ENCODE peak calls at places on chromosomes 6 and 20, in five cellular contexts. W is skeletal muscle cell; X is naive thymus-derived CD8-positive, alpha-beta T cell; H is stromal cell of bone marrow; F is GM12865. O is an unnamed sample.

GRCh38 chr6:88008411-88008810 is 39.2 kb upstream of the SPACA1 start:
- DNase-seq in W (no peak), X (no peak), H (no peak), F (no peak), O (peak; percentile 13)

GRCh38 chr6:139654888-139655782 is 280.7 kb upstream of the CITED2 start:
- DNase-seq in W (no peak), X (no peak), H (no peak), F (no peak), O (no peak)

GRCh38 chr6:11277275-11278206 is 45.1 kb upstream of the NEDD9 start:
- DNase-seq in W (peak; percentile 73), X (no peak), H (no peak), F (peak; percentile 88), O (peak; percentile 77)

GRCh38 chr6:167794386-167795157 is 32.1 kb upstream of the AFDN start:
- DNase-seq in W (no peak), X (no peak), H (no peak), F (no peak), O (no peak)

GRCh38 chr6:76631641-76632040 is 559.2 kb upstream of the IMPG1 start:
- DNase-seq in W (no peak), X (no peak), H (no peak), F (no peak), O (no peak)

GRCh38 chr6:12208190-12208589 is 82.0 kb upstream of the EDN1 start:
- DNase-seq in W (no peak), X (no peak), H (no peak), F (no peak), O (peak; percentile 79)

GRCh38 chr6:56091159-56091869 is 156.1 kb downstream of the COL21A1 start:
- DNase-seq in W (peak; percentile 83), X (no peak), H (peak; percentile 83), F (no peak), O (peak; percentile 92)

GRCh38 chr6:15232836-15233510 is 12.9 kb upstream of the JARID2 start:
- DNase-seq in W (no peak), X (no peak), H (no peak), F (no peak), O (no peak)

GRCh38 chr20:3158968-3159431 is 665 bp downstream of the FASTKD5 start:
- DNase-seq in W (no peak), X (no peak), H (no peak), F (peak; percentile 43), O (peak; percentile 33)

GRCh38 chr6:34517966-34518365 is 38.2 kb downstream of the SPDEF start:
- DNase-seq in W (no peak), X (no peak), H (no peak), F (no peak), O (no peak)

GRCh38 chr6:25942561-25943147 is 12.2 kb upstream of the SLC17A2 start:
- DNase-seq in W (no peak), X (no peak), H (peak; percentile 43), F (peak; percentile 60), O (peak; percentile 73)

GRCh38 chr6:138372711-138373463 is 4.8 kb upstream of the SMIM28 start:
- DNase-seq in W (no peak), X (no peak), H (no peak), F (no peak), O (peak; percentile 74)

GRCh38 chr6:140202964-140203363 is 828.5 kb upstream of the CITED2 start:
- DNase-seq in W (no peak), X (no peak), H (no peak), F (no peak), O (no peak)

GRCh38 chr20:37235065-37235464 is 26.5 kb downstream of the GHRH start:
- DNase-seq in W (no peak), X (no peak), H (no peak), F (no peak), O (no peak)

GRCh38 chr6:165178056-165178455 is 131.3 kb downstream of the C6orf118 start:
- DNase-seq in W (no peak), X (no peak), H (no peak), F (no peak), O (no peak)

GRCh38 chr6:85364354-85364753 is 85.5 kb upstream of the NT5E start:
- DNase-seq in W (peak; percentile 34), X (no peak), H (peak; percentile 67), F (peak; percentile 48), O (peak; percentile 15)

GRCh38 chr6:143027058-143027457 is 33.6 kb upstream of the AIG1 start:
- DNase-seq in W (no peak), X (peak; percentile 64), H (no peak), F (peak; percentile 64), O (peak; percentile 51)

GRCh38 chr6:53532061-53532797 is 12.7 kb downstream of the GCLC start:
- DNase-seq in W (no peak), X (no peak), H (no peak), F (no peak), O (no peak)

GRCh38 chr20:4091332-4092135 is 76.2 kb upstream of the RNF24 start:
- DNase-seq in W (peak; percentile 93), X (no peak), H (no peak), F (peak; percentile 46), O (peak; percentile 72)

GRCh38 chr6:121851056-121851455 is 415.6 kb downstream of the GJA1 start:
- DNase-seq in W (no peak), X (no peak), H (no peak), F (no peak), O (peak; percentile 42)

GRCh38 chr6:3756516-3757010 is 5.0 kb upstream of the PXDC1 start:
- DNase-seq in W (no peak), X (no peak), H (no peak), F (no peak), O (no peak)

GRCh38 chr6:169827372-169827771 is 76.0 kb downstream of the ERMARD start:
- DNase-seq in W (no peak), X (no peak), H (no peak), F (no peak), O (no peak)

GRCh38 chr6:150711584-150712501 is 112.2 kb downstream of the PLEKHG1 start:
- DNase-seq in W (no peak), X (no peak), H (no peak), F (no peak), O (no peak)

GRCh38 chr6:38264605-38265004 is 375.1 kb downstream of the BTBD9 start:
- DNase-seq in W (no peak), X (no peak), H (no peak), F (no peak), O (no peak)

GRCh38 chr6:44131880-44132279 is 4.5 kb downstream of the TMEM63B start:
- DNase-seq in W (no peak), X (peak; percentile 30), H (no peak), F (no peak), O (no peak)

GRCh38 chr20:34880095-34880680 is 3.8 kb downstream of the ACSS2 start:
- DNase-seq in W (no peak), X (no peak), H (no peak), F (no peak), O (peak; percentile 27)

GRCh38 chr6:7311171-7311570 is 1.8 kb downstream of the SSR1 start:
- DNase-seq in W (no peak), X (no peak), H (no peak), F (no peak), O (no peak)

O was measured in cardiac fibroblast.